ENCODE peak calls at places on chromosomes 5 and 9, in seven cellular contexts. N is adrenal gland; Y is AG09319; A is activated CD8-positive, alpha-beta memory T cell treated with anti-CD3 and anti-CD28 coated beads, Interleukin-2, amount 50 U/mL, for 48 hours; L is renal cortical epithelial cell; Q is stimulated activated CD8-positive, alpha-beta memory T cell treated with anti-CD3 and anti-CD28 coated beads, Interleukin-12 subunit alpha, Interleukin-12 subunit beta, amount 100 ng/mL, for 1 hour; K is GM18507. V is an unnamed sample.

GRCh38 chr5:126448720-126449119 is 25.5 kb downstream of the GRAMD2B start:
- DNase-seq in N (no peak), Y (no peak), A (no peak), L (no peak), Q (no peak), K (no peak), V (no peak)

GRCh38 chr9:78030553-78031270 is 899 bp downstream of the GNAQ start:
- DNase-seq in N (peak), Y (no peak), A (peak), L (no peak), Q (peak), K (no peak), V (no peak)

GRCh38 chr9:126348911-126349550 is 22.4 kb downstream of the MVB12B start:
- DNase-seq in N (no peak), Y (no peak), A (no peak), L (no peak), Q (no peak), K (no peak), V (peak)

GRCh38 chr9:95017062-95017461 is 290.6 kb downstream of the AOPEP start:
- DNase-seq in N (no peak), Y (no peak), A (no peak), L (peak), Q (no peak), K (no peak), V (no peak)

GRCh38 chr5:109936091-109936490 is 246.4 kb downstream of the MAN2A1 start:
- DNase-seq in N (no peak), Y (no peak), A (no peak), L (peak), Q (no peak), K (no peak), V (no peak)

GRCh38 chr5:16076657-16077056 is 102.9 kb downstream of the MARCHF11 start:
- DNase-seq in N (peak), Y (no peak), A (no peak), L (no peak), Q (no peak), K (no peak), V (no peak)

GRCh38 chr5:1317921-1318565 is 23.2 kb upstream of the TERT start:
- DNase-seq in N (no peak), Y (no peak), A (peak), L (no peak), Q (no peak), K (no peak), V (no peak)

GRCh38 chr5:36666986-36667385 is 60.6 kb downstream of the SLC1A3 start:
- DNase-seq in N (no peak), Y (no peak), A (no peak), L (peak), Q (no peak), K (no peak), V (no peak)

GRCh38 chr9:129270903-129271431 is 92.9 kb upstream of the IER5L start:
- DNase-seq in N (no peak), Y (peak), A (no peak), L (peak), Q (no peak), K (no peak), V (no peak)

GRCh38 chr5:102792705-102793104 is 37.6 kb downstream of the PAM start:
- DNase-seq in N (no peak), Y (no peak), A (no peak), L (no peak), Q (no peak), K (no peak), V (no peak)

GRCh38 chr5:94901071-94901979 is 282.9 kb downstream of the SLF1 start:
- DNase-seq in N (no peak), Y (no peak), A (no peak), L (peak), Q (no peak), K (no peak), V (no peak)

GRCh38 chr9:73349476-73349875 is 197.8 kb downstream of the ANXA1 start:
- DNase-seq in N (no peak), Y (no peak), A (no peak), L (no peak), Q (no peak), K (no peak), V (no peak)

GRCh38 chr5:95111141-95111540 is 173.8 kb downstream of the MCTP1 start:
- DNase-seq in N (no peak), Y (no peak), A (no peak), L (no peak), Q (no peak), K (no peak), V (no peak)

GRCh38 chr5:39198080-39198479 is 21.3 kb downstream of the FYB1 start:
- DNase-seq in N (no peak), Y (no peak), A (no peak), L (peak), Q (no peak), K (no peak), V (no peak)

GRCh38 chr9:38108326-38108725 is 39.3 kb upstream of the SHB start:
- DNase-seq in N (peak), Y (no peak), A (no peak), L (no peak), Q (no peak), K (no peak), V (peak)

GRCh38 chr5:52491071-52491828 is 296.5 kb upstream of the ITGA1 start:
- DNase-seq in N (no peak), Y (no peak), A (no peak), L (peak), Q (no peak), K (no peak), V (no peak)

GRCh38 chr9:68555416-68555815 is 14.7 kb upstream of the TMEM252 start:
- DNase-seq in N (no peak), Y (no peak), A (no peak), L (peak), Q (no peak), K (no peak), V (no peak)

GRCh38 chr5:23289162-23289561 is 218.2 kb upstream of the PRDM9 start:
- DNase-seq in N (no peak), Y (no peak), A (no peak), L (no peak), Q (no peak), K (no peak), V (no peak)

GRCh38 chr5:77394064-77394716 is 97.9 kb downstream of the WDR41 start:
- DNase-seq in N (no peak), Y (no peak), A (no peak), L (peak), Q (no peak), K (no peak), V (no peak)

GRCh38 chr9:124037790-124038189 is 26.2 kb downstream of the LHX2 start:
- DNase-seq in N (no peak), Y (no peak), A (no peak), L (no peak), Q (no peak), K (no peak), V (no peak)

GRCh38 chr5:20340123-20340522 is 352.1 kb upstream of the CDH18 start:
- DNase-seq in N (no peak), Y (no peak), A (no peak), L (no peak), Q (no peak), K (no peak), V (no peak)

GRCh38 chr9:13295556-13295955 is 16.1 kb upstream of the MPDZ start:
- DNase-seq in N (no peak), Y (no peak), A (no peak), L (peak), Q (no peak), K (no peak), V (no peak)

GRCh38 chr5:78896128-78896527 is 89.0 kb downstream of the ARSB start:
- DNase-seq in N (no peak), Y (no peak), A (no peak), L (peak), Q (no peak), K (no peak), V (no peak)

GRCh38 chr9:16105576-16105975 is 552.7 kb downstream of the CCDC171 start:
- DNase-seq in N (no peak), Y (peak), A (no peak), L (no peak), Q (no peak), K (no peak), V (no peak)

GRCh38 chr9:15276328-15276969 is 30.6 kb downstream of the TTC39B start:
- DNase-seq in N (no peak), Y (no peak), A (no peak), L (peak), Q (no peak), K (no peak), V (no peak)

GRCh38 chr9:70485273-70485858 is 70.9 kb upstream of the KLF9 start:
- DNase-seq in N (peak), Y (no peak), A (no peak), L (no peak), Q (no peak), K (no peak), V (no peak)

GRCh38 chr9:104386425-104387069 is 117.5 kb upstream of the OR13F1 start:
- DNase-seq in N (no peak), Y (no peak), A (no peak), L (peak), Q (no peak), K (no peak), V (no peak)

GRCh38 chr5:115289104-115289503 is 7.3 kb downstream of the CCDC112 start:
- DNase-seq in N (no peak), Y (no peak), A (no peak), L (no peak), Q (no peak), K (no peak), V (no peak)

GRCh38 chr5:42636425-42636824 is 120.2 kb upstream of the CCDC152 start:
- DNase-seq in N (no peak), Y (no peak), A (no peak), L (peak), Q (no peak), K (no peak), V (no peak)

GRCh38 chr9:128644452-128644851 is 12.2 kb downstream of the DYNC2I2 start:
- DNase-seq in N (no peak), Y (no peak), A (no peak), L (no peak), Q (no peak), K (no peak), V (no peak)

GRCh38 chr9:127077658-127077975 is 44.8 kb downstream of the ANGPTL2 start:
- DNase-seq in N (peak), Y (no peak), A (no peak), L (no peak), Q (no peak), K (no peak), V (peak)

GRCh38 chr5:3110371-3110770 is 358.9 kb upstream of the IRX2 start:
- DNase-seq in N (no peak), Y (no peak), A (no peak), L (no peak), Q (no peak), K (no peak), V (no peak)

GRCh38 chr9:88197781-88198345 is 59.6 kb upstream of the SPATA31C2 start:
- DNase-seq in N (no peak), Y (peak), A (no peak), L (peak), Q (no peak), K (no peak), V (no peak)

V was measured in vagina.